ENCODE peak calls at places on chromosomes 12 and 14, in four cellular contexts. One of them, this sample, is unnamed.
A peak's percentile ranks its signal among the peaks of the same experiment; 100 is the strongest.

GRCh38 chr14:33842299-33842698 is 108.6 kb downstream of the EGLN3 start:
- DNase-seq in IMR-90: no peak
- DNase-seq in tibial nerve: no peak
- DNase-seq in body of pancreas: no peak
- DNase-seq in this sample: no peak

GRCh38 chr14:105299654-105300541 is 903 bp downstream of the BRF1 start:
- DNase-seq in IMR-90: no peak
- DNase-seq in body of pancreas: no peak
- DNase-seq in tibial nerve: no peak
- DNase-seq in this sample: no peak

GRCh38 chr12:121279507-121279915 is 17.0 kb downstream of the CAMKK2 start:
- DNase-seq in tibial nerve: peak; percentile 35
- DNase-seq in IMR-90: peak; percentile 26
- DNase-seq in body of pancreas: peak; percentile 29
- DNase-seq in this sample: no peak

GRCh38 chr12:116043673-116044072 is 233.8 kb downstream of the MED13L start:
- DNase-seq in body of pancreas: no peak
- DNase-seq in tibial nerve: no peak
- DNase-seq in IMR-90: no peak
- DNase-seq in this sample: no peak

GRCh38 chr12:132582058-132582420 is 28.3 kb downstream of the LRCOL1 start:
- DNase-seq in tibial nerve: no peak
- DNase-seq in body of pancreas: no peak
- DNase-seq in IMR-90: no peak
- DNase-seq in this sample: no peak

GRCh38 chr12:50932787-50933280 is 19.5 kb upstream of the HIGD1C start:
- DNase-seq in tibial nerve: no peak
- DNase-seq in IMR-90: no peak
- DNase-seq in body of pancreas: no peak
- DNase-seq in this sample: no peak

GRCh38 chr14:105489607-105490317 is 1.3 kb upstream of the TEDC1 start:
- DNase-seq in body of pancreas: peak; percentile 93
- DNase-seq in IMR-90: peak; percentile 76
- DNase-seq in tibial nerve: peak; percentile 82
- DNase-seq in this sample: peak; percentile 90

GRCh38 chr12:45268672-45269406 is 52.9 kb downstream of the ANO6 start:
- DNase-seq in tibial nerve: peak; percentile 61
- DNase-seq in body of pancreas: peak; percentile 70
- DNase-seq in IMR-90: peak; percentile 82
- DNase-seq in this sample: peak; percentile 24

GRCh38 chr12:118850244-118850825 is 131.0 kb upstream of the SRRM4 start:
- DNase-seq in IMR-90: no peak
- DNase-seq in body of pancreas: peak; percentile 17
- DNase-seq in tibial nerve: no peak
- DNase-seq in this sample: peak; percentile 15

GRCh38 chr14:72741836-72742681 is 151.8 kb downstream of the DPF3 start:
- DNase-seq in body of pancreas: no peak
- DNase-seq in tibial nerve: no peak
- DNase-seq in IMR-90: no peak
- DNase-seq in this sample: no peak

GRCh38 chr14:105059035-105059916 is 6.0 kb downstream of the GPR132 start:
- DNase-seq in IMR-90: no peak
- DNase-seq in tibial nerve: no peak
- DNase-seq in body of pancreas: no peak
- DNase-seq in this sample: no peak

GRCh38 chr14:51398898-51399297 is 158.9 kb downstream of the TMX1 start:
- DNase-seq in IMR-90: peak; percentile 97
- DNase-seq in body of pancreas: no peak
- DNase-seq in tibial nerve: no peak
- DNase-seq in this sample: peak; percentile 12

GRCh38 chr12:2980630-2981029 is 21.4 kb downstream of the TEAD4 start:
- DNase-seq in IMR-90: no peak
- DNase-seq in tibial nerve: no peak
- DNase-seq in body of pancreas: no peak
- DNase-seq in this sample: no peak

GRCh38 chr12:113861708-113862312 is 104.3 kb downstream of the RBM19 start:
- DNase-seq in body of pancreas: no peak
- DNase-seq in IMR-90: peak; percentile 27
- DNase-seq in tibial nerve: no peak
- DNase-seq in this sample: no peak

GRCh38 chr12:6450869-6451347 is 934 bp upstream of the TAPBPL start:
- DNase-seq in tibial nerve: no peak
- DNase-seq in IMR-90: no peak
- DNase-seq in body of pancreas: peak; percentile 28
- DNase-seq in this sample: no peak

DNA sequence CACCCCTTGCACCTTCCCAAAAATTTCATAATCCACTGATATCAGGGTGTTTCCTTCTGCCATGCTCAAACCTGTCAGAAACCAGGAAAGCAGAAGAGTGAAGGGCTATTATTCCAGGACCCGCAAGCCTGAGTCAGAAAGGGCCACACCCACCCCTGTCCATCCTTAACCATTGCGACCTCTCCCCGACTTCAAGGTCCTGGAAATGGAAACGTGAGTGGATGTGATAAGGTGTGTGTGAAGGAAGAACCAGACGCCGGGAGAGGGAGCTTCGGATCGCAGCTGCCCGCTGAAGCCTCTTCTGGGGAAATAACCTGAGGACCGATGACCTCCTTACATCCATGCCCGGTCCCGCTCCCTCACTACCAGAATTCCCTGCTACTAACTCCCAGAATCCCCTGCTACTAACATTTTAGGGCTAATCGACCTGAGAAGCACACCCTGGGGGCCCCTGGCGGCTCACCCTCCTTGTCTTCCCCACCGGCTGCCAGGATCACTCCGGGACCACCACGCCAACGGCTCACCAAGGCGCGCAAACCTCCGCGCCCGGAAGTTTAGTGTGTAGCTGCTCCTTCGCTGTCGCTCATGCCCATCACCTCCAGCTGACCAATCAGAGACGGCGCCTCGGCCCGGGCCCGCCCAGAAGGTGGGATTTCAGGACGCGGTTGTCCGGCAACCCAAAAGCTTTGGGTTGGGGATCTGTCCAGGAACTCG is at the start of gene ACYP1:
- DNase-seq in body of pancreas: peak; percentile 94
- DNase-seq in IMR-90: peak; percentile 84
- DNase-seq in tibial nerve: peak; percentile 86
- DNase-seq in this sample: peak; percentile 53
- TF ChIP-seq POLR2A in body of pancreas: peak; percentile 29
- TF ChIP-seq POLR2A in IMR-90: no peak
- TF ChIP-seq POLR2A in tibial nerve: peak; percentile 29
- TF ChIP-seq POLR2A in this sample: peak; percentile 50

GRCh38 chr12:75511116-75512048 is at the start of gene KRR1:
- DNase-seq in body of pancreas: peak; percentile 93
- DNase-seq in IMR-90: peak; percentile 99
- DNase-seq in tibial nerve: peak; percentile 74
- DNase-seq in this sample: peak; percentile 51
- TF ChIP-seq POLR2A in body of pancreas: peak; percentile 84
- TF ChIP-seq POLR2A in IMR-90: peak; percentile 76
- TF ChIP-seq POLR2A in tibial nerve: peak; percentile 49
- TF ChIP-seq POLR2A in this sample: peak; percentile 46

GRCh38 chr12:58725400-58726105 is 194.8 kb downstream of the LRIG3 start:
- DNase-seq in body of pancreas: no peak
- DNase-seq in IMR-90: no peak
- DNase-seq in tibial nerve: no peak
- DNase-seq in this sample: no peak
- TF ChIP-seq POLR2A in body of pancreas: no peak
- TF ChIP-seq POLR2A in IMR-90: no peak
- TF ChIP-seq POLR2A in tibial nerve: no peak
- TF ChIP-seq POLR2A in this sample: no peak

GRCh38 chr12:131230340-131231099 is 276.8 kb downstream of the ADGRD1 start:
- DNase-seq in tibial nerve: no peak
- DNase-seq in body of pancreas: no peak
- DNase-seq in IMR-90: no peak
- DNase-seq in this sample: no peak

GRCh38 chr12:131223791-131224567 is 270.3 kb downstream of the ADGRD1 start:
- DNase-seq in tibial nerve: no peak
- DNase-seq in body of pancreas: no peak
- DNase-seq in IMR-90: no peak
- DNase-seq in this sample: no peak

GRCh38 chr12:131229426-131230339 is 276.0 kb downstream of the ADGRD1 start:
- DNase-seq in tibial nerve: no peak
- DNase-seq in body of pancreas: no peak
- DNase-seq in IMR-90: no peak
- DNase-seq in this sample: no peak

GRCh38 chr12:131223171-131223761 is 269.6 kb downstream of the ADGRD1 start:
- DNase-seq in IMR-90: no peak
- DNase-seq in tibial nerve: no peak
- DNase-seq in body of pancreas: no peak
- DNase-seq in this sample: no peak

DNA sequence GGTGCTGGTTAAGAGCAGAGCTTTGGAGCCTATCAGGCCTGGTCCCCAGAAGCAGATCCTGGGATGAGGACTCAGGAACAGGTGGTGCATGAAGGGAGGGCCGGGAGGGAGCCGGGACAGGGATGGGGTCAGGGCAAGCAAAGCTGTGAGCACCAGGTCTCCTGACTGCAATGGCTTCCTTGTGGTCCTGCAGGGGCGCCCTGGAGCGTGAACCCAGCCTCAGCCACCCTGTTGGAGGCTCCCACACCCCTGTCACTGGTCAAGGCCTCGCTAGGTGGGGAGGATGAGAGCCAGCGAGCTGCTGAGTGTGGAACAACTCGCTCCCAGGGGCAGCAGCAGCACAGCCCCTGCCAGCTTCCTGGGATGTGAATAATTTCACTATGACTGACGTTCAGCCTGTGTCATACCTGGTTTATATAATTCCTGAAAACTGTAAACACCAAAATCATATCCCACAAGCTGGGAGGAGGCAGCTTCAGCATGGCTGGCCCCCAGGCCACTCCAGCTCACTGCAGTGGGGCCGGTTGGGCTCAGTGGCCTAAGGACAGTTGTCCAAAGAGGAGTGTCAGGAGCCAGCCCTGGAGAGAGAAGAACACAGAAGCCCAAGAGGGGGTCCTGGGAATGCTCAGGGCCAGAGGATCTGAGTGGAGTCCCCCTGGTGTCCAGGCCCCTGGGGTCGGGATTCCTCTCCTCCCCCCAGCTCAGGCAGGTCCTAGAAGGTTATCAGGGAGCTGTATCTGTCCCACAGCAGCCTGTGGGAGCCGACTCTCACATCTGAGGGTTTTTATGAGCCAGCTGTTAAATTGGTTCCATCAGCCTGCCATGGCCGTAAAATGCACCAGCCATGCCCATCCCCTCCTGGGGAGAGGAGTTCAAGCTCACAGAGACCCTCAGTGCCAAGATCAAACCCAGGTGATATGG is 272.9 kb downstream of the ADGRD1 start:
- DNase-seq in tibial nerve: no peak
- DNase-seq in body of pancreas: no peak
- DNase-seq in IMR-90: no peak
- DNase-seq in this sample: no peak
- TF ChIP-seq POLR2A in tibial nerve: no peak
- TF ChIP-seq POLR2A in body of pancreas: no peak
- TF ChIP-seq POLR2A in IMR-90: no peak
- TF ChIP-seq POLR2A in this sample: no peak

GRCh38 chr12:12072064-12072760 is 1.5 kb downstream of the BCL2L14 start:
- DNase-seq in body of pancreas: peak; percentile 61
- DNase-seq in tibial nerve: no peak
- DNase-seq in IMR-90: no peak
- DNase-seq in this sample: no peak
- TF ChIP-seq POLR2A in body of pancreas: peak; percentile 52
- TF ChIP-seq POLR2A in tibial nerve: no peak
- TF ChIP-seq POLR2A in IMR-90: no peak
- TF ChIP-seq POLR2A in this sample: no peak